ENCODE peak calls at places on chromosomes 13 and 19, in six cellular contexts. I, T, F, M, S and X are unnamed samples.

GRCh38 chr13:35711909-35712308 is 235.4 kb upstream of the MAB21L1 start:
- DNase-seq in M (no peak), I (no peak), F (no peak), T (no peak), S (no peak), X (no peak)

GRCh38 chr13:90947976-90948375 is 399.5 kb upstream of the MIR17HG start:
- DNase-seq in F (no peak), T (no peak), M (no peak), S (no peak), I (no peak), X (no peak)

GRCh38 chr19:19488041-19488874 is 27.1 kb downstream of the TSSK6 start:
- DNase-seq in F (no peak), T (no peak), I (peak), S (no peak), M (no peak), X (no peak)

GRCh38 chr13:41284512-41285288 is 21.3 kb upstream of the MTRF1 start:
- DNase-seq in S (no peak), I (no peak), F (no peak), M (no peak), T (no peak), X (no peak)

GRCh38 chr13:31653730-31654129 is 85.6 kb upstream of the RXFP2 start:
- DNase-seq in F (no peak), S (no peak), I (no peak), M (no peak), T (no peak), X (no peak)

GRCh38 chr13:75908137-75908536 is 272.0 kb downstream of the LMO7 start:
- DNase-seq in I (no peak), M (no peak), F (peak), S (no peak), T (no peak), X (no peak)

GRCh38 chr19:48961673-48962028 is 3.5 kb upstream of the FTL start:
- DNase-seq in M (no peak), F (no peak), T (no peak), S (no peak), I (no peak), X (no peak)

GRCh38 chr13:67353891-67354459 is 123.8 kb upstream of the PCDH9 start:
- DNase-seq in F (no peak), S (no peak), I (no peak), T (no peak), M (no peak), X (no peak)

GRCh38 chr13:107999751-108000150 is 215.6 kb downstream of the LIG4 start:
- DNase-seq in M (no peak), I (no peak), T (no peak), F (no peak), S (no peak), X (no peak)

GRCh38 chr13:51523082-51523518 is 61.2 kb upstream of the WDFY2 start:
- DNase-seq in S (no peak), T (no peak), M (no peak), F (peak), I (no peak), X (no peak)

GRCh38 chr19:9863759-9864158 is 28.6 kb downstream of the PIN1 start:
- DNase-seq in F (no peak), T (no peak), I (no peak), M (peak), S (no peak), X (no peak)

GRCh38 chr19:2294377-2295335 is 12.7 kb upstream of the PEAK3 start:
- DNase-seq in F (peak), S (no peak), T (no peak), I (no peak), M (no peak), X (no peak)

GRCh38 chr13:28584873-28585317 is 74.0 kb upstream of the POMP start:
- DNase-seq in T (no peak), S (no peak), F (no peak), M (no peak), I (no peak), X (no peak)

GRCh38 chr13:20573636-20574035 is 6.7 kb downstream of the IFT88 start:
- DNase-seq in S (no peak), I (no peak), T (no peak), F (no peak), M (no peak), X (no peak)

GRCh38 chr19:13463296-13463695 is 43.0 kb downstream of the CACNA1A start:
- DNase-seq in M (no peak), S (no peak), I (no peak), T (no peak), F (no peak), X (no peak)

GRCh38 chr19:31378404-31378803 is 29.2 kb upstream of the TSHZ3 start:
- DNase-seq in T (no peak), I (peak), M (no peak), F (peak), S (no peak), X (peak)

GRCh38 chr13:42369071-42369795 is 97.3 kb downstream of the AKAP11 start:
- DNase-seq in F (no peak), I (no peak), M (no peak), T (no peak), S (no peak), X (no peak)

GRCh38 chr13:109251958-109252357 is 534.4 kb downstream of the IRS2 start:
- DNase-seq in M (no peak), F (no peak), I (no peak), T (no peak), S (no peak), X (no peak)

GRCh38 chr19:29079331-29079730 is 133.6 kb downstream of the UQCRFS1 start:
- DNase-seq in T (no peak), S (no peak), M (no peak), I (no peak), F (no peak), X (no peak)

GRCh38 chr19:6476155-6476895 is 5.3 kb downstream of the DENND1C start:
- DNase-seq in S (peak), F (no peak), I (peak), M (peak), T (no peak), X (no peak)

GRCh38 chr19:15666883-15667282 is 6.0 kb upstream of the CYP4F12 start:
- DNase-seq in F (no peak), M (no peak), S (no peak), I (peak), T (no peak), X (no peak)

GRCh38 chr19:49119411-49120324 is at the start of gene PPFIA3:
- DNase-seq in T (no peak), M (no peak), S (no peak), F (peak), I (peak), X (peak)

GRCh38 chr13:87123987-87124784 is 547.0 kb upstream of the SLITRK5 start:
- DNase-seq in F (no peak), T (no peak), M (no peak), I (no peak), S (no peak), X (no peak)

GRCh38 chr19:54439174-54439851 is 9.7 kb upstream of the LENG8 start:
- DNase-seq in T (no peak), F (no peak), M (no peak), I (peak), S (no peak), X (no peak)

GRCh38 chr19:54444737-54445136 is 4.3 kb upstream of the LENG8 start:
- DNase-seq in S (no peak), F (no peak), M (no peak), T (no peak), I (peak), X (no peak)

GRCh38 chr19:54436031-54436523 is 12.9 kb upstream of the LENG8 start:
- DNase-seq in F (no peak), S (no peak), M (no peak), T (no peak), I (no peak), X (no peak)

GRCh38 chr19:54436561-54437229 is 12.3 kb upstream of the LENG8 start:
- DNase-seq in I (no peak), F (no peak), M (no peak), S (no peak), T (no peak), X (no peak)

GRCh38 chr19:54440641-54441040 is 8.4 kb upstream of the LENG8 start:
- DNase-seq in T (no peak), S (no peak), M (no peak), F (no peak), I (no peak), X (no peak)
- H3K27ac ChIP-seq in T (no peak), S (no peak), M (no peak), F (no peak), I (no peak), X (no peak)

DNA sequence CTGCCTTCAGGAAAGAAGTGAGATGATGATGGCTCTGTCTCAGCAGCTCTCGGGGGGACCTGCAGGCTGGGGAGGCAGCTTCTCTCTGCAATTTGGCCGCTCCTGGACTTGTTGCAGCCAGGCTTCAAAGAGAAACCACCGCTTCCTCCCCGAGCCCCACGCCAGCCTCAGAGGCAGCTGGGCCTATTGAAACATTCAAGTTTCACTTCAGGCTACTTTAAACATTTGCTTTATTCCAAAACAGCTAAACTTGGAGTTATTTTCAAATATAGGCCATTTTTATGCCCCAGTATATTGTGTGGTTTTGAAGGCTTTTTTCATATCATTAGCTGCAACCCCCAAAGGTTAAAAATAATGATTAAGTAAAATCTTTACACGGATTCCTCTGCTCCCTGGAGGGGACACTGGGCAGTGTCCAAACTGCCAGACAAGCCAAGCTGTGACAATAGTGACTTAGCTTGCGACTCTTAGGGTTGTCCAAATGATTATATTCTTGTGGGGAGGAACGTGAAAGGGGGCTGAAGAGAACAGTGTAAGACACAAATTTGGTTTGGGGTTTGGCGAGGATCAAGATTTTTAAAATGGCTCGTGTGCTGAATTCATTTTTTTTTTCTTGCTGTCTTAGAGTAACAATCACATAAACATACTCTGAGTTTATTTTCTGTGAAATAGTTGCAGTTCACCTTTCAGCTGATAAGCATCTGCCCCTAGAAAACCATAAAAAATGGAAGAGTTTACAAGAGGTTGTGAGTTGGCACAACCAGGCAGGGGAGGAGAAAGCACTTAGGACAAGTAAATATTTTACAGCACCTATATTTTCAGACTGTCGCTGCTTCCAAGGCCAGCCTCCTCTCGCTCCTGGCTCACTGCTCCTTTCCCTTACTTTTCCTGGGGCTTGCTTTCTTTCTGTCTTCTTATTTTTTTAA is 330.6 kb downstream of the DLEU7 start:
- DNase-seq in S (peak), T (no peak), F (peak), M (no peak), I (peak), X (peak)
- H3K27ac ChIP-seq in S (peak), T (peak), F (peak), M (peak), I (peak), X (peak)

DNA sequence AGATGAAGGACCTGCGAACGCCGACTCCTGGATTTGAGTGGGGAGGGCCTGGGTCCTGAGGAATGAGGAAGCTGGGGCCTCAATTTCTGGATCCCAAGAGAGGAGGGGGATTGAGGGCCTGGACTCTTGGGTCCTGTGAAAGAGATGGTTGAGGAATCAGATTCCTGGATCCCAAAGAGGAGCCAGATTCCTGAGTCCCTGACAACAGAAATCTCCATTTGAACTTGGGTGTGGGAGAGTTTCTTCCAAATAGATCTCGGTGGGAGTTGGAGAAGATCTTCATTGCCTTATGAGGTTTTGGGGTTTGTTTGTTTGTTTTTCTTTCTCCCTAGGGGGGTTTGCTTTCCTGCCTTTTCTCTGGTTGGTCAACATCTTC is 624 bp downstream of the PSENEN start:
- DNase-seq in F (no peak), I (no peak), T (no peak), S (no peak), M (no peak), X (no peak)
- H3K27ac ChIP-seq in F (peak), I (peak), T (peak), S (peak), M (peak), X (peak)

GRCh38 chr19:45472557-45473365 is 5.0 kb downstream of the FOSB start:
- DNase-seq in I (no peak), F (no peak), M (no peak), T (no peak), S (peak), X (no peak)
- H3K27ac ChIP-seq in I (no peak), F (no peak), M (no peak), T (no peak), S (no peak), X (no peak)

GRCh38 chr19:39171479-39172465 is 25.0 kb upstream of the NCCRP1 start:
- DNase-seq in S (no peak), F (no peak), M (no peak), T (no peak), I (no peak), X (no peak)

GRCh38 chr19:39168258-39169142 is 28.3 kb upstream of the NCCRP1 start:
- DNase-seq in T (no peak), F (no peak), S (no peak), M (no peak), I (no peak), X (no peak)

GRCh38 chr19:39170398-39171231 is 26.1 kb upstream of the NCCRP1 start:
- DNase-seq in T (no peak), I (no peak), M (no peak), S (no peak), F (no peak), X (no peak)

GRCh38 chr19:39167461-39168257 is 29.1 kb upstream of the NCCRP1 start:
- DNase-seq in F (no peak), I (no peak), M (no peak), T (no peak), S (no peak), X (no peak)

DNA sequence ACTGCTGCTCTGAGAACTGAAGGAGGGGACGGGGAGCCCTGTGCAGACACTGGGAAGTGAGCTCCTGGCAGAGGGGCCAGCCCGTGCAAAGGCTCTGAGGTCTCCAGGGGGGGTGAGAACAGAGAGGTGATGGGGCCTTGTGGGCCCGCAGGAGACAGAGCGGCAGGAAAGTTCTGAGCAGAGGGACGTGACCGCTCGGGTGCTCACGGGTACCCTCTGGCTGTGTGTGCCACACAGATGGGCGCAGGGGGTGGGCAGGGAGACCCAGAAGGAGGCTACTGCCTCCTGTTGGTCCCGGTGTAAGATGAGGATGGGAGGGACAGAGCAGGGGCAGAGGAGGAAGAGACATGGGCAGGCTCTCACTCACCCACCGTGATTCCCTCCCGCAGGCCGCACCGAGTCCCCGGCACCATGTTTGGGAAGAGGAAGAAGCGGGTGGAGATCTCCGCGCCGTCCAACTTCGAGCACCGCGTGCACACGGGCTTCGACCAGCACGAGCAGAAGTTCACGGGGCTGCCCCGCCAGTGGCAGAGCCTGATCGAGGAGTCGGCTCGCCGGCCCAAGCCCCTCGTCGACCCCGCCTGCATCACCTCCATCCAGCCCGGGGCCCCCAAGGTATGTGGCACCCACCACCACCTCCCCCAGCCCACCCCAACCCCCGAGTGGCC is 27.5 kb upstream of the NCCRP1 start:
- DNase-seq in M (no peak), I (no peak), F (no peak), S (no peak), T (no peak), X (no peak)
- H3K27ac ChIP-seq in M (no peak), I (no peak), F (no peak), S (no peak), T (no peak), X (no peak)

GRCh38 chr19:42323852-42324654 is 1.4 kb upstream of the MEGF8 start:
- DNase-seq in T (no peak), S (no peak), F (no peak), M (no peak), I (no peak), X (no peak)
- H3K27ac ChIP-seq in T (no peak), S (no peak), F (no peak), M (no peak), I (no peak), X (no peak)

GRCh38 chr19:17965370-17966114 is 1.4 kb upstream of the KCNN1 start:
- DNase-seq in I (peak), M (no peak), S (no peak), F (no peak), T (no peak), X (no peak)
- H3K27ac ChIP-seq in I (no peak), M (no peak), S (no peak), F (no peak), T (no peak), X (no peak)

DNA sequence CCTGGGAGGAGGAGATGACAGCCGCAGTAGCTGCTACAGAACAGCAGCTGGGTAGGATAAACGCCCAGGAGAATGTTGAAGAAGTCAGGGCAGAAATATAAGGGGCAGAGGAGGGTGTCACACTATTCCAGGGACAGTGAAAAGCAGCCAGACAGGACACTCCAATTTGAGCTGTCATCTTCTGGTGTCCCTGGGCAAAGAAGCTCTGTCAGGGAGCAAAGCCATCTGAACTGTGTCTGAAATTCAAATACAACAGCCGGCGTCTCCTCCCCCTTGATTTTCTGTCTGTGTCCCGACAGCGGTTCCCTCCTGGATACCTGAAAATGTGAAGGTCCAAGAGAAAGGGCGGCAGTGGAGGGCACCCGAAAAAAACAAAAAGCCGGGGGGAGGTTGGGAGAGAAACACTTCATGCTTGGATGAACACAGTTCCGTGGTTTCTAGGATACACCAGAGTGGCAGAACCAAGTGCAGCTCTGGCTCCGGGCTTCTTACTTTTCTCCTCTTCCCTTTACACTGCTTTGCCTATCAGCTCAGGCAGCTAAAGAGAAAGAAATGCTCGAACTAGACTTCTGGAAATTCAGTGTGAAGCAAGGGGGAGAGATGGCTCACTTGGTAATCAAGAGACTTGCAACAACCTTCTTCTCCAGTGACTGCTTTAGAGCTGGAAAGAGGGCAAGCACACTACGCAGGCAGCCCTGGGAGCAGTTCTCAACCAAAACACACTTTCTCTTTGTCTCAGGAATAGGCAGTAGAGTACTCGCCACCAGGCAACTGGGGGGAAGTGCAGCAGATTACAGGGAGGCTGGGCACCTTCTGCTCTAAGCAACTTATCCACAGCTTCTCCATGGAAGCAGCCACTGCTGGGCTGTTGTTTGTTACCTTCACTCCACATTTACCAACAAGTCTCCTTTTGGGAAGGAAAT is 465.6 kb downstream of the ITGBL1 start:
- DNase-seq in T (no peak), I (no peak), M (no peak), S (no peak), F (no peak), X (no peak)
- H3K27ac ChIP-seq in T (no peak), I (no peak), M (no peak), S (no peak), F (no peak), X (no peak)

GRCh38 chr19:8377598-8377997 is 12.6 kb upstream of the RAB11B start:
- DNase-seq in I (no peak), M (no peak), S (no peak), T (no peak), F (no peak), X (no peak)
- H3K27ac ChIP-seq in I (no peak), M (no peak), S (no peak), T (no peak), F (no peak), X (no peak)